ENCODE peak calls at places on chromosomes 6 and 20, in four cellular contexts. P is effector CD4-positive, alpha-beta T cell; U is activated T-helper 9 cell treated with anti-CD3 and anti-CD28 coated beads, Interleukin-2, amount 50 U/mL, for 16 hours; R is stomach. A is an unnamed sample.

GRCh38 chr6:153150767-153151440 is 19.8 kb upstream of the RGS17 start:
- DNase-seq in P (no peak), U (no peak), R (peak), A (no peak)

GRCh38 chr20:49389854-49390253 is 92.6 kb downstream of the KCNB1 start:
- DNase-seq in P (no peak), U (no peak), R (no peak), A (no peak)

GRCh38 chr6:142152731-142153130 is 5.7 kb downstream of the VTA1 start:
- DNase-seq in P (no peak), U (no peak), R (no peak), A (no peak)

GRCh38 chr6:118485601-118486550 is 62.2 kb upstream of the PLN start:
- DNase-seq in P (no peak), U (no peak), R (no peak), A (no peak)

GRCh38 chr6:125271486-125272159 is 30.1 kb downstream of the HDDC2 start:
- DNase-seq in P (no peak), U (no peak), R (no peak), A (no peak)

GRCh38 chr6:21098744-21099143 is 494.8 kb upstream of the SOX4 start:
- DNase-seq in P (no peak), U (no peak), R (no peak), A (no peak)

GRCh38 chr6:137852346-137852745 is 14.7 kb upstream of the TNFAIP3 start:
- DNase-seq in P (no peak), U (no peak), R (no peak), A (no peak)

GRCh38 chr6:37170273-37171140 is 555 bp downstream of the PIM1 start:
- DNase-seq in P (peak), U (peak), R (peak), A (no peak)

GRCh38 chr20:21548390-21549035 is 34.6 kb upstream of the NKX2-2 start:
- DNase-seq in P (peak), U (no peak), R (no peak), A (peak)

GRCh38 chr20:56043227-56043626 is 37.9 kb upstream of the CBLN4 start:
- DNase-seq in P (no peak), U (no peak), R (no peak), A (no peak)

GRCh38 chr6:11370191-11371018 is 137.9 kb upstream of the NEDD9 start:
- DNase-seq in P (no peak), U (no peak), R (no peak), A (no peak)

GRCh38 chr6:14876778-14877613 is 368.9 kb upstream of the JARID2 start:
- DNase-seq in P (peak), U (no peak), R (no peak), A (peak)

GRCh38 chr6:8904754-8905153 is 469.4 kb upstream of the SLC35B3 start:
- DNase-seq in P (no peak), U (no peak), R (no peak), A (no peak)

GRCh38 chr6:21381336-21381963 is 212.1 kb upstream of the SOX4 start:
- DNase-seq in P (no peak), U (no peak), R (no peak), A (no peak)

GRCh38 chr20:47865912-47866311 is 80.6 kb upstream of the SULF2 start:
- DNase-seq in P (no peak), U (no peak), R (no peak), A (no peak)

GRCh38 chr6:11432713-11433450 is 104.7 kb upstream of the TMEM170B start:
- DNase-seq in P (no peak), U (no peak), R (no peak), A (no peak)

GRCh38 chr6:119350202-119351004 is 842 bp upstream of the MAN1A1 start:
- DNase-seq in P (peak), U (no peak), R (no peak), A (peak)

GRCh38 chr20:2652724-2653510 is 485 bp downstream of the NOP56 start:
- DNase-seq in P (no peak), U (no peak), R (no peak), A (no peak)

GRCh38 chr20:63847374-63848002 is 13.8 kb upstream of the ABHD16B start:
- DNase-seq in P (no peak), U (no peak), R (no peak), A (no peak)

GRCh38 chr20:48634641-48635040 is 193.2 kb downstream of the PREX1 start:
- DNase-seq in P (no peak), U (no peak), R (no peak), A (no peak)

GRCh38 chr20:1660263-1660662 is 2.7 kb upstream of the SIRPG start:
- DNase-seq in P (no peak), U (no peak), R (no peak), A (no peak)

GRCh38 chr6:16836186-16836981 is 75.1 kb upstream of the ATXN1 start:
- DNase-seq in P (no peak), U (no peak), R (no peak), A (no peak)

GRCh38 chr6:142457638-142458406 is 156.0 kb downstream of the ADGRG6 start:
- DNase-seq in P (no peak), U (no peak), R (no peak), A (no peak)

GRCh38 chr6:139325003-139325600 is 33.3 kb upstream of the TXLNB start:
- DNase-seq in P (no peak), U (no peak), R (no peak), A (no peak)

GRCh38 chr6:150964765-150965164 is 99.3 kb downstream of the MTHFD1L start:
- DNase-seq in P (no peak), U (no peak), R (no peak), A (no peak)

GRCh38 chr6:125153541-125154183 is at the start of gene TPD52L1:
- DNase-seq in P (peak), U (peak), R (peak), A (peak)

GRCh38 chr20:61435184-61435822 is 183.2 kb downstream of the CDH4 start:
- DNase-seq in P (no peak), U (no peak), R (no peak), A (no peak)

GRCh38 chr6:168031411-168032382 is 34.2 kb downstream of the KIF25 start:
- DNase-seq in P (no peak), U (no peak), R (no peak), A (no peak)

GRCh38 chr6:23013776-23014175 is 444.4 kb downstream of the HDGFL1 start:
- DNase-seq in P (no peak), U (no peak), R (no peak), A (no peak)

GRCh38 chr20:46111028-46111835 is 6.9 kb upstream of the CD40 start:
- DNase-seq in P (no peak), U (no peak), R (no peak), A (no peak)

GRCh38 chr6:75272145-75272840 is 12.3 kb downstream of the TMEM30A start:
- DNase-seq in P (no peak), U (no peak), R (no peak), A (no peak)

GRCh38 chr6:111663692-111664564 is 58.2 kb upstream of the TRAF3IP2 start:
- DNase-seq in P (no peak), U (no peak), R (no peak), A (no peak)

GRCh38 chr6:129543981-129544380 is 166.0 kb downstream of the ARHGAP18 start:
- DNase-seq in P (no peak), U (no peak), R (no peak), A (no peak)

GRCh38 chr20:44586986-44587980 is 4.9 kb downstream of the PKIG start:
- DNase-seq in P (no peak), U (no peak), R (no peak), A (no peak)

GRCh38 chr20:841568-842546 is 8.3 kb downstream of the FAM110A start:
- DNase-seq in P (no peak), U (no peak), R (peak), A (no peak)

GRCh38 chr6:44035621-44036020 is 91.6 kb downstream of the MRPL14 start:
- DNase-seq in P (no peak), U (no peak), R (no peak), A (no peak)

GRCh38 chr6:14375940-14376339 is 258.4 kb downstream of the CD83 start:
- DNase-seq in P (no peak), U (no peak), R (no peak), A (no peak)

GRCh38 chr20:6636209-6637159 is 131.0 kb upstream of the BMP2 start:
- DNase-seq in P (no peak), U (no peak), R (no peak), A (no peak)